ENCODE peak calls at places on chromosomes 5 and 9, in seven cellular contexts. S is HCT116, J is SK-N-SH, P is neural progenitor cell, G is colonic mucosa, W is fibroblast of lung, B is IMR-90. C is an unnamed sample.

GRCh38 chr9:134822541-134822940 is 58.1 kb upstream of the FCN2 start:
- DNase-seq in S (no peak), J (no peak), P (no peak), G (no peak), W (no peak), B (no peak), C (no peak)

GRCh38 chr5:142959683-142960308 is 189.6 kb downstream of the ARHGAP26 start:
- DNase-seq in S (no peak), J (no peak), P (no peak), G (no peak), W (no peak), B (peak), C (no peak)

GRCh38 chr5:159971931-159972461 is 36.9 kb upstream of the TTC1 start:
- DNase-seq in S (no peak), J (peak), P (peak), G (no peak), W (no peak), B (no peak), C (no peak)

GRCh38 chr9:135498381-135499126 is 1.9 kb upstream of the MRPS2 start:
- DNase-seq in S (no peak), J (peak), P (no peak), G (no peak), W (no peak), B (no peak), C (no peak)

GRCh38 chr5:178477224-178478201 is 112.7 kb downstream of the COL23A1 start:
- DNase-seq in S (no peak), J (no peak), P (no peak), G (no peak), W (no peak), B (no peak), C (no peak)

GRCh38 chr5:177288191-177288590 is 15.3 kb downstream of the RAB24 start:
- DNase-seq in S (no peak), J (no peak), P (no peak), G (no peak), W (no peak), B (no peak), C (no peak)

GRCh38 chr5:114744406-114744805 is 382.5 kb downstream of the KCNN2 start:
- DNase-seq in S (no peak), J (no peak), P (no peak), G (no peak), W (no peak), B (no peak), C (no peak)

GRCh38 chr5:54524704-54525103 is 7.1 kb downstream of the SNX18 start:
- DNase-seq in S (no peak), J (peak), P (no peak), G (no peak), W (no peak), B (no peak), C (no peak)

GRCh38 chr5:32574540-32575175 is 10.7 kb upstream of the SUB1 start:
- DNase-seq in S (no peak), J (no peak), P (no peak), G (no peak), W (no peak), B (no peak), C (no peak)

GRCh38 chr5:103260951-103261350 is 2.4 kb downstream of the MACIR start:
- DNase-seq in S (no peak), J (no peak), P (no peak), G (no peak), W (no peak), B (no peak), C (no peak)

GRCh38 chr9:127897194-127897692 is 2.2 kb downstream of the ST6GALNAC6 start:
- DNase-seq in S (no peak), J (peak), P (peak), G (peak), W (peak), B (peak), C (no peak)

GRCh38 chr9:89436963-89437625 is 60.8 kb downstream of the SEMA4D start:
- DNase-seq in S (no peak), J (no peak), P (no peak), G (peak), W (no peak), B (no peak), C (no peak)

GRCh38 chr5:37549411-37549810 is 170.3 kb downstream of the WDR70 start:
- DNase-seq in S (no peak), J (no peak), P (no peak), G (no peak), W (no peak), B (no peak), C (no peak)

GRCh38 chr9:68457803-68458202 is 82.9 kb downstream of the TMEM252 start:
- DNase-seq in S (no peak), J (no peak), P (no peak), G (no peak), W (no peak), B (no peak), C (no peak)

GRCh38 chr5:159961176-159961689 is 45.0 kb downstream of the ADRA1B start:
- DNase-seq in S (no peak), J (no peak), P (no peak), G (no peak), W (no peak), B (no peak), C (no peak)

GRCh38 chr9:73270967-73271722 is 119.5 kb downstream of the ANXA1 start:
- DNase-seq in S (peak), J (no peak), P (no peak), G (no peak), W (peak), B (peak), C (peak)

GRCh38 chr9:92759990-92760893 is 4.4 kb downstream of the BICD2 start:
- DNase-seq in S (no peak), J (no peak), P (no peak), G (no peak), W (no peak), B (no peak), C (no peak)

GRCh38 chr5:39092581-39093350 is 18.6 kb upstream of the RICTOR start:
- DNase-seq in S (peak), J (no peak), P (no peak), G (no peak), W (peak), B (peak), C (no peak)

GRCh38 chr9:78298046-78298511 is 1.2 kb downstream of the PSAT1 start:
- DNase-seq in S (no peak), J (peak), P (peak), G (no peak), W (no peak), B (no peak), C (no peak)

GRCh38 chr9:114674076-114674797 is 7.8 kb downstream of the TEX48 start:
- DNase-seq in S (no peak), J (no peak), P (no peak), G (no peak), W (no peak), B (no peak), C (no peak)

GRCh38 chr5:39619161-39619818 is 194.5 kb upstream of the DAB2 start:
- DNase-seq in S (no peak), J (no peak), P (no peak), G (no peak), W (no peak), B (no peak), C (no peak)

GRCh38 chr9:134835987-134836386 is 44.6 kb upstream of the FCN2 start:
- DNase-seq in S (no peak), J (no peak), P (no peak), G (no peak), W (no peak), B (no peak), C (no peak)

GRCh38 chr5:168931638-168932345 is 352.6 kb upstream of the PANK3 start:
- DNase-seq in S (no peak), J (no peak), P (no peak), G (no peak), W (no peak), B (no peak), C (no peak)

GRCh38 chr5:174329738-174330137 is 284.2 kb downstream of the NSG2 start:
- DNase-seq in S (no peak), J (peak), P (no peak), G (no peak), W (peak), B (peak), C (no peak)

GRCh38 chr9:86303316-86303975 is 21.1 kb upstream of the ISCA1 start:
- DNase-seq in S (no peak), J (no peak), P (no peak), G (no peak), W (no peak), B (peak), C (no peak)

GRCh38 chr5:27906481-27906880 is 868.1 kb upstream of the CDH9 start:
- DNase-seq in S (no peak), J (no peak), P (no peak), G (no peak), W (no peak), B (no peak), C (no peak)

GRCh38 chr5:95878417-95879323 is 56.1 kb upstream of the GLRX start:
- DNase-seq in S (no peak), J (no peak), P (no peak), G (no peak), W (no peak), B (no peak), C (no peak)

GRCh38 chr9:95188459-95188858 is 129.1 kb downstream of the FANCC start:
- DNase-seq in S (no peak), J (no peak), P (no peak), G (no peak), W (no peak), B (peak), C (no peak)

GRCh38 chr9:13279284-13280162 is at the start of gene MPDZ:
- DNase-seq in S (no peak), J (peak), P (peak), G (peak), W (peak), B (peak), C (no peak)

GRCh38 chr5:1754531-1755220 is 45.0 kb downstream of the MRPL36 start:
- DNase-seq in S (no peak), J (no peak), P (no peak), G (peak), W (no peak), B (no peak), C (no peak)

GRCh38 chr5:173823721-173824567 is 64.2 kb upstream of the CPEB4 start:
- DNase-seq in S (no peak), J (no peak), P (peak), G (peak), W (peak), B (peak), C (no peak)

GRCh38 chr5:127802477-127802865 is 99.3 kb downstream of the CCDC192 start:
- DNase-seq in S (no peak), J (no peak), P (no peak), G (no peak), W (peak), B (peak), C (no peak)

GRCh38 chr5:111223086-111223789 is 946 bp upstream of the CAMK4 start:
- DNase-seq in S (no peak), J (no peak), P (no peak), G (no peak), W (no peak), B (no peak), C (no peak)

GRCh38 chr5:111225926-111226325 is 1.7 kb downstream of the CAMK4 start:
- DNase-seq in S (no peak), J (peak), P (no peak), G (no peak), W (no peak), B (no peak), C (no peak)

GRCh38 chr5:111226556-111226955 is 2.4 kb downstream of the CAMK4 start:
- DNase-seq in S (no peak), J (no peak), P (no peak), G (no peak), W (no peak), B (no peak), C (no peak)

GRCh38 chr5:111223790-111224560 is at the start of gene CAMK4:
- DNase-seq in S (peak), J (peak), P (peak), G (peak), W (peak), B (peak), C (no peak)

GRCh38 chr5:111224561-111224989 is 391 bp downstream of the CAMK4 start:
- DNase-seq in S (no peak), J (no peak), P (no peak), G (no peak), W (no peak), B (peak), C (no peak)
- H3K9ac ChIP-seq in S (peak), J (peak), P (no peak), G (no peak), W (peak), B (peak), C (peak)

GRCh38 chr9:137590123-137590468 is 216 bp downstream of the ZMYND19 start:
- DNase-seq in S (no peak), J (no peak), P (no peak), G (no peak), W (no peak), B (no peak), C (no peak)
- H3K9ac ChIP-seq in S (peak), J (no peak), P (no peak), G (no peak), W (peak), B (peak), C (peak)

GRCh38 chr5:149172261-149172660 is 31.0 kb downstream of the ABLIM3 start:
- DNase-seq in S (no peak), J (no peak), P (no peak), G (no peak), W (peak), B (peak), C (peak)
- H3K9ac ChIP-seq in S (no peak), J (no peak), P (no peak), G (no peak), W (no peak), B (no peak), C (no peak)

GRCh38 chr5:108739376-108739775 is 8.3 kb upstream of the FER start:
- DNase-seq in S (no peak), J (no peak), P (no peak), G (no peak), W (no peak), B (no peak), C (no peak)

GRCh38 chr5:108748010-108748353 is 285 bp downstream of the FER start:
- DNase-seq in S (no peak), J (no peak), P (no peak), G (peak), W (no peak), B (no peak), C (no peak)

GRCh38 chr5:108739906-108740305 is 7.8 kb upstream of the FER start:
- DNase-seq in S (no peak), J (no peak), P (no peak), G (no peak), W (no peak), B (no peak), C (no peak)

GRCh38 chr5:108747111-108748009 is at the start of gene FER:
- DNase-seq in S (peak), J (no peak), P (peak), G (no peak), W (peak), B (peak), C (peak)

GRCh38 chr5:108743344-108743743 is 4.4 kb upstream of the FER start:
- DNase-seq in S (no peak), J (no peak), P (peak), G (no peak), W (no peak), B (no peak), C (no peak)
- H3K9ac ChIP-seq in S (no peak), J (no peak), P (no peak), G (no peak), W (no peak), B (no peak), C (no peak)

GRCh38 chr9:131121346-131121745 is 4.0 kb upstream of the NUP214 start:
- DNase-seq in S (no peak), J (no peak), P (no peak), G (no peak), W (no peak), B (no peak), C (no peak)
- H3K9ac ChIP-seq in S (no peak), J (no peak), P (no peak), G (no peak), W (no peak), B (no peak), C (no peak)